ENCODE peak calls at places on chromosomes 3 and 15, in five cellular contexts. F is dorsolateral prefrontal cortex, L is GM10248, T is uterus, E is GM06990. U is an unnamed sample.

GRCh38 chr15:94047566-94047965 is 183.8 kb upstream of the MCTP2 start:
- DNase-seq in E (no peak), F (no peak), L (no peak), T (no peak), U (no peak)

GRCh38 chr3:183392166-183393034 is 36.0 kb downstream of the MCF2L2 start:
- DNase-seq in F (no peak), E (no peak), L (no peak), T (no peak), U (no peak)

GRCh38 chr3:67564008-67564407 is 90.4 kb downstream of the SUCLG2 start:
- DNase-seq in E (no peak), L (no peak), T (no peak), F (no peak), U (no peak)

GRCh38 chr3:44506961-44507360 is 29.5 kb upstream of the ZNF445 start:
- DNase-seq in E (no peak), T (no peak), L (no peak), F (no peak), U (no peak)

GRCh38 chr3:171772427-171773056 is 37.7 kb downstream of the PLD1 start:
- DNase-seq in T (peak; percentile 74), L (peak; percentile 58), E (no peak), F (no peak), U (peak; percentile 56)

GRCh38 chr3:89434621-89435380 is 327.4 kb downstream of the EPHA3 start:
- DNase-seq in E (no peak), F (no peak), T (no peak), L (no peak), U (no peak)

GRCh38 chr3:125671461-125672243 is 76.4 kb upstream of the OSBPL11 start:
- DNase-seq in L (no peak), E (no peak), T (no peak), F (no peak), U (no peak)

GRCh38 chr3:30502742-30503073 is 103.7 kb upstream of the TGFBR2 start:
- DNase-seq in E (no peak), L (no peak), F (no peak), T (no peak), U (no peak)

GRCh38 chr15:80844011-80844732 is 65.0 kb downstream of the CEMIP start:
- DNase-seq in F (peak; percentile 67), L (no peak), E (no peak), T (no peak), U (no peak)

GRCh38 chr15:59315914-59316428 is 56.7 kb downstream of the MYO1E start:
- DNase-seq in L (no peak), F (no peak), E (no peak), T (no peak), U (no peak)

GRCh38 chr3:118782755-118783202 is 251.9 kb downstream of the IGSF11 start:
- DNase-seq in L (peak; percentile 44), E (peak; percentile 86), F (no peak), T (no peak), U (no peak)

GRCh38 chr3:95588473-95588872 is 1225.9 kb upstream of the EPHA6 start:
- DNase-seq in L (no peak), F (no peak), T (no peak), E (no peak), U (no peak)

GRCh38 chr3:71168043-71168720 is 415.3 kb downstream of the FOXP1 start:
- DNase-seq in L (no peak), E (no peak), T (no peak), F (no peak), U (no peak)

GRCh38 chr3:146638718-146639117 is 33.6 kb upstream of the PLSCR5 start:
- DNase-seq in T (no peak), E (no peak), L (no peak), F (no peak), U (no peak)
- TF ChIP-seq CTCF in T (no peak), E (peak; percentile 30), L (peak; percentile 22), F (peak; percentile 42), U (peak; percentile 59)

DNA sequence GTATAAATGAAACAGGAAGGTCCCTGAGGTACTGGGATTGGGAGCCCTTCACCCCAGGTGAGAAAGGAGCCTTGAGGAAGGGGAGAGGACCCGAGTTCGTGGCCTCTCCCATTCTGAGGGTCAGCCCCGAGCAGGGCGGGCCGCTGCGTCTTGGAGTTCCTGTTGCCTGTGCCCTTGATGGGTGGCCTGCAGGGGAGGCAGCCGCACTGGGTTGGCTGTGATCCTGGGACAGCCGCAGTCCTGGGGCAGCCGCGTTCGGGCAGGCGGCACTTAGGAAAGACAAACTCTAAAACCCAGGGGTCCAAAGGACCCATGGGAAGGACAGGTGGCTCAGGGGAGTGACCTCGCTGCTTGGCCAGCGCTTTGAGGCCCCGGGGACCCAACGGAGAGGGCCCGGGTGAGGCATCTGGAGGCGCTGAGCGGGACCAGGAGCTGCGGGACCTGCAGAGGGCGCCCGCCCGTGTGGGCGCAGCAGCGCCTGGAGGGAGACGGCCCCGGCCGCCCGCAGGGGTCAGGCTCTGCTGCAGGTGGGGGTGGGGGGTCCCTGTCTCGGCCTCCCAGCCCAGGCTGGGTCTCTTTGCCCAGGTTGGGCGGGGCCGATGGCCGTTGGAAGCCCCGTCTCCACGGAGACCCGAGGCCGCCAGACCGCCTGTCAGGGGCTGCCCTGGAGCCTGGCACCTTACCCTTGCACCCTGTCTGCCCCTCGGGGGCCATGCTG is 65.1 kb downstream of the HMCES start:
- DNase-seq in E (no peak), T (no peak), L (peak; percentile 59), F (no peak), U (no peak)
- TF ChIP-seq CTCF in E (peak; percentile 58), T (peak; percentile 12), L (peak; percentile 64), F (peak; percentile 34), U (peak; percentile 19)

GRCh38 chr3:5170975-5171374 is 16.5 kb upstream of the EDEM1 start:
- DNase-seq in E (no peak), L (no peak), T (no peak), F (no peak), U (no peak)
- TF ChIP-seq CTCF in E (no peak), L (no peak), T (no peak), F (no peak), U (no peak)

DNA sequence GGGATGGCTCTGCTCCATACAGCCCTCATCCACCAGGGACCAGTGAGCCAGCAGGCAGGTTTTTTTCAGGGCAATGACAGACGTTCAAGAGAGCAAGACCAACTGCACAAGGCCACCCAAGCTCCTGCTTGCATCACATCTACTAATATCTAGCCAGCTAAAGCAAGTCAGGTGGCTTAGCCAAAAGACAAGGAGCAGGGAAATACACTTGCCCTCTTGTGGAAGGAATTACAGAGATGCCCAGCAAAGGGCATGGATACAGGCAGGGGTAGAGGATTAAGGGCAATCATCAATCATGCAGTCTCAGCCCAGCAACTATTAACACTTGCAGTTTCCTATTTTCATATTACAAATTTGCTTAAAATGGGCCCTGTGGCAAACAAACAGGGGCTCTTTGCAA is 81.5 kb upstream of the NTRK3 start:
- DNase-seq in L (no peak), E (no peak), T (no peak), F (no peak), U (no peak)
- TF ChIP-seq CTCF in L (no peak), E (no peak), T (no peak), F (no peak), U (no peak)

DNA sequence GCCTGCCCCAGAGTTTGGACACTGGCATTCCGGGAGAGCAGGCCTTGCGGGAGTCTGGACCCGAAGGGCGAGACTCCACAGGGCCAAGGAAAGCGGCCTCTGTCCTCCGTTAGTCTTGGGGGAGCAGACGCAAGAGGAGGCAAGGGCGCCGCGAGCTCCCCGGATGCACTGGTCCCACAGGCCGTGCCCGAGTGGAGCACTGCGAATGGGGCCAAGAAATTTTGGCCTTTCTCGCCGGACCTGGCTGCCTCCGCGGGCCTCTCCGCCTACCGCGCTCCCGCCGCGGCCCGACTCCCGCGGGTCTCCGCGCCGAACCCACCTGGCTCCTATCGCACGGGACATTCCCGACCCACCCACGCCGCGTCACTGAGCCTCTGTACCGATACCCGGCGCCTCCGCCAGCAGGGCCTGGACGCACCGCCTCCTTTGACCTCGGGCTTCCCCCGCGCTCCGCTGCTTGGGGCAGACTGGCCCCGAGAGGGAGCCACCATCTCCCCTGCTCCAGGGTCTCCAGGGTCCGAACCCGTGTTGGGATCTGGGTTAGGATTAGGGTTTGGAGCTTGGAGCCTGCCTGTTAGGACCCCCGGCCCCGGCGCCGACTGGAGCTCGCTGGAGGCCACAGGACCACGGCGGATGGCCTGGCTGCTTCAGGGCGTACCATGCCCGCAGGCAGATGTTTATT is 11.8 kb downstream of the SHOX2 start:
- DNase-seq in F (no peak), T (no peak), E (peak; percentile 60), L (peak; percentile 77), U (no peak)
- TF ChIP-seq CTCF in F (no peak), T (no peak), E (peak; percentile 54), L (peak; percentile 35), U (no peak)

DNA sequence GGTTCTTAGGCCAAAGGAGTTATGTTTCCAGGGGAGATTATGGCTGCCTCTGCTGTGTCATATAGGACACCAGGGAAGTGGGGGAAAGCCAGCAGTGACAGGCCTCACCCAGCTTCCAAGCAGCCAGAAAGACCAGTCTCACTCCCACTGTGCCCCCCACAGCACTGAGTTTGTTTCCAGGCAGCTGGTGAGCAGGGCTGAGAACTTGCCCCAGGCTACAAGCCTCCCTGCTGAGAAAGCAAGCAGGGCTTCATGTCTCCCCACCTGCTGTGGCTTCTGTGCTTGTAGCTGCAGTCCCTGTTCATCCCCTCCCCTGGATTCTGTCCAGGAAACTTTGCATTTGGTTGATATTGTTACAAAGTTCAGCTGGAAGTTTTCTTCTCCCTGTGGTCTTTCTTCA is 376.3 kb downstream of the PDCD6IP start:
- DNase-seq in T (no peak), F (no peak), L (no peak), E (no peak), U (no peak)
- TF ChIP-seq CTCF in T (no peak), F (no peak), L (no peak), E (no peak), U (no peak)

GRCh38 chr3:190130700-190131099 is 10.0 kb upstream of the P3H2 start:
- DNase-seq in E (no peak), F (no peak), L (no peak), T (no peak), U (no peak)
- TF ChIP-seq CTCF in E (no peak), F (no peak), L (no peak), T (no peak), U (no peak)

DNA sequence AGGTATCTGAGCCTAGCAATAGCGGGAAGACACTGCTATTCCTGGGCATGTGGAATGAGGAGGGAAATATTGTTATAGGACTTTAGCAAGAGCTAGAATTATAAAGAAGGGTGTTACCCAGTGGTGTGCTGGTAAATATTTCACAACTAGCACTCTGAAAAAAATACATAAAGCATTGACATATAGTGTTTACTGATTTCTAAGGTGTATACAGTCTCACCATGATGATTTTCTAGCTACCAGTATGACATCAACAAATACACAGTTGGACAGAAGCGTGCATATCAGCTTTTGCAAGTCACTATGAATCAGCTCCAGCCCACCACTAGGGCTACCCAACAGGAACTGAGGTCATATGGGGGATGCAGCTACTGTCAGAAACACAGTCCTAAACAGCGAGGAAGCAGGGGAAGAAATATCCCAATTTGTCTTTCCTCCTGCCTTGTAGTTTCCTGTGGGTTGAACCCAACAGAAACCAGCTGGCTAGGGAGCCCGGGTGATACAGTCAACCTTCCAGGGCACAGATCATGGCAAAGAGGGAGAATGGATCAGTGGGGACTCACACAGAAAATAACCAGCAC is 39.6 kb downstream of the HGD start:
- DNase-seq in T (no peak), L (no peak), F (no peak), E (no peak), U (no peak)
- TF ChIP-seq CTCF in T (no peak), L (no peak), F (no peak), E (no peak), U (no peak)